ENCODE peak calls at places on chromosomes 1 and 21, in four cellular contexts. One of them, this sample, is unnamed.

GRCh38 chr1:229147086-229147485 is 123.8 kb upstream of the RAB4A start:
- DNase-seq in endothelial cell: no peak
- DNase-seq in GM12865: no peak
- DNase-seq in type B pancreatic cell: no peak
- DNase-seq in this sample: no peak

GRCh38 chr1:105608713-105609112 is 1447.8 kb upstream of the PRMT6 start:
- DNase-seq in type B pancreatic cell: no peak
- DNase-seq in endothelial cell: no peak
- DNase-seq in GM12865: no peak
- DNase-seq in this sample: no peak

GRCh38 chr1:240149488-240150094 is 57.9 kb downstream of the FMN2 start:
- DNase-seq in type B pancreatic cell: no peak
- DNase-seq in GM12865: peak; percentile 9
- DNase-seq in endothelial cell: peak; percentile 36
- DNase-seq in this sample: peak; percentile 20

GRCh38 chr1:59135761-59136255 is 161.1 kb upstream of the FGGY start:
- DNase-seq in type B pancreatic cell: no peak
- DNase-seq in GM12865: no peak
- DNase-seq in endothelial cell: no peak
- DNase-seq in this sample: no peak

GRCh38 chr1:181482521-181483083 is 715 bp upstream of the CACNA1E start:
- DNase-seq in type B pancreatic cell: peak; percentile 80
- DNase-seq in GM12865: peak; percentile 78
- DNase-seq in endothelial cell: peak; percentile 65
- DNase-seq in this sample: peak; percentile 85

GRCh38 chr1:151047591-151047924 is at the start of gene C1orf56:
- DNase-seq in GM12865: peak; percentile 78
- DNase-seq in endothelial cell: peak; percentile 53
- DNase-seq in type B pancreatic cell: peak; percentile 83
- DNase-seq in this sample: peak; percentile 90

GRCh38 chr1:113109908-113110554 is 37.0 kb downstream of the LRIG2 start:
- DNase-seq in GM12865: no peak
- DNase-seq in endothelial cell: no peak
- DNase-seq in type B pancreatic cell: no peak
- DNase-seq in this sample: no peak

GRCh38 chr1:14761754-14762153 is 163.3 kb downstream of the KAZN start:
- DNase-seq in endothelial cell: no peak
- DNase-seq in GM12865: no peak
- DNase-seq in type B pancreatic cell: no peak
- DNase-seq in this sample: no peak

GRCh38 chr1:20698195-20698910 is 19.5 kb downstream of the KIF17 start:
- DNase-seq in GM12865: no peak
- DNase-seq in type B pancreatic cell: no peak
- DNase-seq in endothelial cell: no peak
- DNase-seq in this sample: no peak

GRCh38 chr1:152252157-152252556 is 28.2 kb upstream of the HRNR start:
- DNase-seq in GM12865: no peak
- DNase-seq in type B pancreatic cell: no peak
- DNase-seq in endothelial cell: no peak
- DNase-seq in this sample: no peak

GRCh38 chr21:45747802-45748445 is 104.4 kb downstream of the PCBP3 start:
- DNase-seq in type B pancreatic cell: no peak
- DNase-seq in endothelial cell: no peak
- DNase-seq in GM12865: no peak
- DNase-seq in this sample: no peak

GRCh38 chr21:33019885-33020557 is 5.7 kb upstream of the OLIG2 start:
- DNase-seq in endothelial cell: no peak
- DNase-seq in GM12865: no peak
- DNase-seq in type B pancreatic cell: no peak
- DNase-seq in this sample: no peak

GRCh38 chr1:1677718-1678580 is 14.6 kb downstream of the SLC35E2B start:
- DNase-seq in GM12865: peak; percentile 95
- DNase-seq in type B pancreatic cell: no peak
- DNase-seq in endothelial cell: peak; percentile 63
- DNase-seq in this sample: peak; percentile 88

GRCh38 chr1:171226757-171227370 is 21.4 kb upstream of the FMO1 start:
- DNase-seq in type B pancreatic cell: no peak
- DNase-seq in endothelial cell: peak; percentile 42
- DNase-seq in GM12865: peak; percentile 73
- DNase-seq in this sample: peak; percentile 55

GRCh38 chr1:91816055-91816454 is 69.9 kb downstream of the TGFBR3 start:
- DNase-seq in GM12865: no peak
- DNase-seq in endothelial cell: no peak
- DNase-seq in type B pancreatic cell: no peak
- DNase-seq in this sample: no peak

GRCh38 chr1:150065184-150065871 is 2.2 kb upstream of the VPS45 start:
- DNase-seq in type B pancreatic cell: no peak
- DNase-seq in GM12865: no peak
- DNase-seq in endothelial cell: no peak
- DNase-seq in this sample: no peak

GRCh38 chr1:230156536-230156935 is 89.5 kb downstream of the GALNT2 start:
- DNase-seq in type B pancreatic cell: no peak
- DNase-seq in GM12865: no peak
- DNase-seq in endothelial cell: no peak
- DNase-seq in this sample: no peak

GRCh38 chr1:228984646-228985631 is 249.7 kb downstream of the RHOU start:
- DNase-seq in GM12865: no peak
- DNase-seq in endothelial cell: no peak
- DNase-seq in type B pancreatic cell: no peak
- DNase-seq in this sample: no peak

GRCh38 chr21:36209626-36210171 is 53.1 kb downstream of the DOP1B start:
- DNase-seq in GM12865: peak; percentile 74
- DNase-seq in endothelial cell: peak; percentile 26
- DNase-seq in type B pancreatic cell: no peak
- DNase-seq in this sample: peak; percentile 70

GRCh38 chr1:3975903-3976630 is 76.0 kb upstream of the C1orf174 start:
- DNase-seq in endothelial cell: no peak
- DNase-seq in GM12865: no peak
- DNase-seq in type B pancreatic cell: no peak
- DNase-seq in this sample: no peak

GRCh38 chr21:46594276-46594675 is 10.6 kb downstream of the S100B start:
- DNase-seq in GM12865: no peak
- DNase-seq in type B pancreatic cell: no peak
- DNase-seq in endothelial cell: no peak
- DNase-seq in this sample: no peak

GRCh38 chr1:24203404-24203803 is 16.3 kb upstream of the IFNLR1 start:
- DNase-seq in endothelial cell: no peak
- DNase-seq in GM12865: peak; percentile 87
- DNase-seq in type B pancreatic cell: no peak
- DNase-seq in this sample: no peak

GRCh38 chr1:37177230-37177864 is 143.0 kb upstream of the GRIK3 start:
- DNase-seq in GM12865: peak; percentile 54
- DNase-seq in endothelial cell: peak; percentile 54
- DNase-seq in type B pancreatic cell: no peak
- DNase-seq in this sample: no peak

GRCh38 chr21:25385912-25386474 is 221.3 kb downstream of the MRPL39 start:
- DNase-seq in GM12865: peak; percentile 67
- DNase-seq in type B pancreatic cell: no peak
- DNase-seq in endothelial cell: peak; percentile 12
- DNase-seq in this sample: peak; percentile 38

GRCh38 chr1:207004931-207005830 is 27.4 kb downstream of the C1orf116 start:
- DNase-seq in type B pancreatic cell: no peak
- DNase-seq in GM12865: peak; percentile 55
- DNase-seq in endothelial cell: peak; percentile 67
- DNase-seq in this sample: peak; percentile 56

DNA sequence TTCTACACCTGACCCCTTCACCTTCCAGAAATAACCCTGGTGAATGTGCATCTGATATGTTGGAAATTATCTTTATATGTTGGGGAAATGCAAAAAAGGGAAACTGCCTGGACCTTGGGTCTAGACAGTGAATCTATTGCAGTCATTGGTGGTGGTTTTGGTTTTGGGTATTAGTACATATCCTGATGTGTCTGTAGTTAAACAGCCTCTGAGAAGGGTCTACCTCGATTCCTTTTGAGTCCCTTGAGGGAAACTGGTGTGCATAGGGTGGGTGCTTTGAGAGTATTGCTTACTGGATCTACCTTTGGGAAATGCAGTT is 127.3 kb upstream of the KIAA0040 start:
- DNase-seq in GM12865: no peak
- DNase-seq in type B pancreatic cell: no peak
- DNase-seq in endothelial cell: no peak
- DNase-seq in this sample: no peak
- TF ChIP-seq CTCF in GM12865: no peak
- TF ChIP-seq CTCF in type B pancreatic cell: peak; percentile 13
- TF ChIP-seq CTCF in endothelial cell: peak; percentile 33
- TF ChIP-seq CTCF in this sample: no peak

GRCh38 chr1:192186197-192186596 is 27.9 kb downstream of the RGS18 start:
- DNase-seq in endothelial cell: no peak
- DNase-seq in GM12865: no peak
- DNase-seq in type B pancreatic cell: no peak
- DNase-seq in this sample: no peak

DNA sequence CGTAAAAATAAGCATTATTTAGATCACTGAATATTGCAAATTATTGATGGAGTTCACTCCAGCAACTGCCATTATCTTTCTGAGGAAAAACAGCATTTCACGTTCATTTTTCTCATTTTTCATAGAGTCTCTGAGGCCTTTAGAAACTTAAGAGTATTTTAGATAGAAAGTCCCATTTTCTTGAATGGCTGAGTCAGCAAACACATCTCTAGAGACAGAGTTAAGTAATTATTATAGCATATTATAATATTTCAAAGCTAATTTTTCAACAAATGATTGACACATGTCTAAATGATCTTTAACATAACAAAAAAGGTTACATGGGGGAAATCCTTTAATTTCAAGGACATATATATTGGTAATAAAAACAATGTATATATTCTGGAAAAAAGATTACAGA is 31.8 kb downstream of the RGS18 start:
- DNase-seq in type B pancreatic cell: no peak
- DNase-seq in GM12865: no peak
- DNase-seq in endothelial cell: no peak
- DNase-seq in this sample: no peak
- TF ChIP-seq CTCF in type B pancreatic cell: no peak
- TF ChIP-seq CTCF in GM12865: no peak
- TF ChIP-seq CTCF in endothelial cell: no peak
- TF ChIP-seq CTCF in this sample: no peak

DNA sequence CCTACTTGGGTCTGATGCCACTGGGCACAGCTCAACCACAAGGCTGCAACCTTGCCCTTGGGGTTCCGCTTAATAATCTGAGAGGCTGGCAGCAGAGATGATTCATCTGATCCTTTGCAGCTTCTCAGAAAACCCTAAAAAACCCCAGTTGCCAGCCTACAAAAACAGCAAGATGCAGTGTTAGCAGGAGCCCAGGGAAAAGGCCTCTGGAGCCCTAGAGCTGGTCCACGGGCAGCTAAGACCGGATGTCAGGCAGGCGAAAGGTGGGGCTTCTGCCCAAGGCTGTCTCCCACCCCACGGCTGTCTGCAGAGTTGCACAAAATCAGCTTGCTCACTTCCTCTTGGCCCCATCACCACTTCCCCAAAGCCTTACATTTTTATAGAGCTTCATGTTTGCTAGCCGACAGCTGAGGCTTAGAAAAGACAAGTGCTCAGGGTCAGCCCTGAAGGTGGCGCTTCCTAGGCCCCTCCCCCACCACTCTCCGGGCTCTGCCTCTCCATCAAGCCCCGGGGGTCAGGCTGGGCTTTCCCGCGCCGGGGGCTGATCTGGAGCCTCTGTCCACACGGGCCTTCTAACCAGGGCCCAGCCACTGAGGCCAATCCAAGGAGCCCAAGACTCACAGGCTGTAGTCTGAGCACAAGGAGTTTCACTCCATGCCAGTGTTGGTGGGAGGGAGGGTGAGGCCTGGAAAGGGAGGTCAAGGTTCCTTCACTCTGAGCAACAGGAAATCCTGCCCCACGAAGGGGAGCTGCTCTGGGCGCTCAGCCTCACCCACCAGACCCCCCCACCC is 4.2 kb upstream of the ADORA3 start:
- DNase-seq in endothelial cell: peak; percentile 73
- DNase-seq in GM12865: peak; percentile 93
- DNase-seq in type B pancreatic cell: peak; percentile 74
- DNase-seq in this sample: peak; percentile 71
- TF ChIP-seq CTCF in endothelial cell: no peak
- TF ChIP-seq CTCF in GM12865: peak; percentile 36
- TF ChIP-seq CTCF in type B pancreatic cell: no peak
- TF ChIP-seq CTCF in this sample: no peak

GRCh38 chr21:40165671-40166070 is 298.4 kb downstream of the PCP4 start:
- DNase-seq in type B pancreatic cell: no peak
- DNase-seq in GM12865: no peak
- DNase-seq in endothelial cell: no peak
- DNase-seq in this sample: no peak

GRCh38 chr21:40165212-40165611 is 298.0 kb downstream of the PCP4 start:
- DNase-seq in GM12865: no peak
- DNase-seq in type B pancreatic cell: no peak
- DNase-seq in endothelial cell: no peak
- DNase-seq in this sample: no peak

GRCh38 chr21:40160911-40161310 is 293.7 kb downstream of the PCP4 start:
- DNase-seq in GM12865: no peak
- DNase-seq in type B pancreatic cell: no peak
- DNase-seq in endothelial cell: no peak
- DNase-seq in this sample: no peak

GRCh38 chr21:40169971-40170370 is 302.7 kb downstream of the PCP4 start:
- DNase-seq in type B pancreatic cell: no peak
- DNase-seq in endothelial cell: no peak
- DNase-seq in GM12865: no peak
- DNase-seq in this sample: no peak

GRCh38 chr21:40166291-40166843 is 299.1 kb downstream of the PCP4 start:
- DNase-seq in GM12865: no peak
- DNase-seq in type B pancreatic cell: no peak
- DNase-seq in endothelial cell: no peak
- DNase-seq in this sample: no peak
- TF ChIP-seq CTCF in GM12865: no peak
- TF ChIP-seq CTCF in type B pancreatic cell: peak; percentile 45
- TF ChIP-seq CTCF in endothelial cell: no peak
- TF ChIP-seq CTCF in this sample: no peak

DNA sequence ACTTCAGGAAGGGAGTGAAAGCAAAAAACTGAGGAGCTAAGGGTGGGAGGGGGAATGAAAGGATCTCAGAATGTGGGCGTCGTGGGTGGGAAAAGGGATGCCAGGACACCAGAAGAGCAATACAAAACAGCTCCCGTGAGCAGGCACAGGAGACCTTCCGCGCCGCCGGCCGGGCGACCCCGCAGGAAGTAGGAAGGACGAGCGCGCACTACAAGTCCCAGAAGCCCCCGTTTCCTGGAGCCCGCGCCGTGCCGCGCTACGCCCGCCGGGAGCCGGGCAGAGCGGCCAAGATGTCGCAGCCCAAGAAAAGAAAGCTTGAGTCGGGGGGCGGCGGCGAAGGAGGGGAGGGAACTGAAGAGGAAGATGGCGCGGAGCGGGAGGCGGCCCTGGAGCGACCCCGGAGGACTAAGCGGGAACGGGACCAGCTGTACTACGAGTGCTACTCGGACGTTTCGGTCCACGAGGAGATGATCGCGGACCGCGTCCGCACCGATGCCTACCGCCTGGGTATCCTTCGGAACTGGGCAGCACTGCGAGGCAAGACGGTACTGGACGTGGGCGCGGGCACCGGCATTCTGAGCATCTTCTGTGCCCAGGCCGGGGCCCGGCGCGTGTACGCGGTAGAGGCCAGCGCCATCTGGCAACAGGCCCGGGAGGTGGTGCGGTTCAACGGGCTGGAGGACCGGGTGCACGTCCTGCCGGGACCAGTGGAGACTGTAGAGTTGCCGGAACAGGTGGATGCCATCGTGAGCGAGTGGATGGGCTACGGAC is at the start of gene PRMT6:
- DNase-seq in GM12865: peak; percentile 90
- DNase-seq in endothelial cell: peak; percentile 80
- DNase-seq in type B pancreatic cell: peak; percentile 86
- DNase-seq in this sample: peak; percentile 87
- TF ChIP-seq CTCF in GM12865: no peak
- TF ChIP-seq CTCF in endothelial cell: no peak
- TF ChIP-seq CTCF in type B pancreatic cell: peak; percentile 21
- TF ChIP-seq CTCF in this sample: peak; percentile 18